ENCODE peak calls at places on chromosomes 1 and 21, in five cellular contexts. U, T, N, P and V are unnamed samples.

GRCh38 chr1:112744019-112744578 is 29.0 kb upstream of the PPM1J start:
- DNase-seq in U (no peak), T (peak; percentile 56), N (peak; percentile 69), P (no peak), V (peak; percentile 38)

GRCh38 chr21:16563795-16564194 is 834.0 kb downstream of the USP25 start:
- DNase-seq in U (no peak), T (no peak), N (peak; percentile 62), P (no peak), V (peak; percentile 35)

GRCh38 chr1:219753901-219754300 is 141.0 kb upstream of the ZC3H11B start:
- DNase-seq in U (no peak), T (no peak), N (no peak), P (no peak), V (no peak)

GRCh38 chr1:19210772-19211549 is 895 bp upstream of the UBR4 start:
- DNase-seq in U (no peak), T (peak; percentile 6), N (no peak), P (no peak), V (peak; percentile 42)

GRCh38 chr1:245698116-245698515 is 543.3 kb downstream of the KIF26B start:
- DNase-seq in U (no peak), T (no peak), N (no peak), P (no peak), V (no peak)

GRCh38 chr1:34547043-34547674 is 207.7 kb upstream of the GJB5 start:
- DNase-seq in U (no peak), T (no peak), N (peak; percentile 35), P (no peak), V (peak; percentile 5)

GRCh38 chr21:40844935-40845334 is 2.0 kb downstream of the DSCAM start:
- DNase-seq in U (no peak), T (no peak), N (no peak), P (no peak), V (no peak)

GRCh38 chr1:47677241-47677940 is 239.5 kb downstream of the FOXD2 start:
- DNase-seq in U (no peak), T (no peak), N (no peak), P (peak; percentile 48), V (no peak)

GRCh38 chr1:179779645-179780272 is 36.7 kb downstream of the FAM163A start:
- DNase-seq in U (no peak), T (peak; percentile 3), N (no peak), P (no peak), V (peak; percentile 52)

DNA sequence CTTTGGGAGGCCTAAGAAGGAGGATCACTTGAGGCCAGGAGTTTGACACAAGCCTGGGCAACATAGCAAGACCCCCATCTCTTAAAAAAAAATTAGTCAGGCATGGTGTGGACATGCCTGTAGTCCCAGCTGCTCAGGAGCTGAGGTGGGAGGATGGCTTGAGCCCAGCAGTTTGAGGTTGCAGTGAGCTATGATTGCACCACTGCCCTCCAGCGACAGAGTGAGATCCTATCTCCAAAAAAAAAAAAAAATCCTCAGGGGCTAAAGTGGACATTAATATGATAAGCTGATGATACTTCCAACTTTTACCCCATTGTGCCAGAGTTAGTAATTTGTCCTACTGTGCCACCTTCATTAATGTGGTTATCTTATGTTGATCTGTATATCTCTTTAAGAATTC is 327.8 kb upstream of the FMN2 start:
- DNase-seq in U (no peak), T (no peak), N (no peak), P (no peak), V (no peak)
- TF ChIP-seq CTCF in U (no peak), T (no peak), N (no peak), P (no peak), V (no peak)

GRCh38 chr1:37890378-37891014 is 31.1 kb upstream of the MTF1 start:
- DNase-seq in U (peak; percentile 16), T (peak; percentile 62), N (no peak), P (no peak), V (peak; percentile 45)
- TF ChIP-seq CTCF in U (peak; percentile 29), T (peak; percentile 51), N (no peak), P (peak; percentile 59), V (peak; percentile 22)

DNA sequence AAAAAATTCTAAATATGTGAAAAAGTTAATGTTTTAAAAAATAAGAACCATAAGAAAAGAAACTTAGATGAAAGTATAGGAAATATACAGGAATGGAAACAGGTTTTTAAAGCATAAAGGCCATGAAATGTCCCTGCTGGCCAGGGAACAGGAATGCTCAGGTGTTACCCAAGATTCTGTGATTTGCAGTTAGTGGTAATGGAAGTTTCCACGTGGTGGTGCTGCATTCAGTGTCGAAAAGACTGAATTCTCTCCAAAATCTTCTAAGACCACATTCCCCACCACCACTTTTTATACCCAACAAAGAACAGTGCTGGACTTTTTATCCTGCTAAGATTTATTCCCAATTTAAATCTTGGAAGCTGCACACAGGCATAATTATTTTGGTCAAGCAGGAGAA is 126.2 kb downstream of the PRRX1 start:
- DNase-seq in U (no peak), T (no peak), N (no peak), P (no peak), V (no peak)
- TF ChIP-seq CTCF in U (no peak), T (peak; percentile 19), N (no peak), P (no peak), V (peak; percentile 19)

GRCh38 chr1:229641306-229641705 is 15.3 kb downstream of the URB2 start:
- DNase-seq in U (no peak), T (no peak), N (no peak), P (no peak), V (no peak)

GRCh38 chr1:229642376-229642775 is 16.3 kb downstream of the URB2 start:
- DNase-seq in U (no peak), T (no peak), N (no peak), P (no peak), V (no peak)

GRCh38 chr1:229645296-229646050 is 19.4 kb downstream of the URB2 start:
- DNase-seq in U (no peak), T (no peak), N (no peak), P (no peak), V (no peak)

GRCh38 chr1:229642970-229643369 is 16.9 kb downstream of the URB2 start:
- DNase-seq in U (no peak), T (no peak), N (no peak), P (no peak), V (no peak)

GRCh38 chr1:229643996-229644748 is 18.1 kb downstream of the URB2 start:
- DNase-seq in U (no peak), T (peak; percentile 26), N (no peak), P (no peak), V (no peak)
- TF ChIP-seq CTCF in U (no peak), T (no peak), N (no peak), P (no peak), V (no peak)

GRCh38 chr1:39354572-39354971 is 136.9 kb upstream of the BMP8A start:
- DNase-seq in U (no peak), T (no peak), N (no peak), P (no peak), V (no peak)
- TF ChIP-seq CTCF in U (no peak), T (peak; percentile 1), N (no peak), P (peak; percentile 6), V (peak; percentile 6)